ENCODE peak calls at places on chromosomes 3 and 15, in four cellular contexts. Y, H, L and V are unnamed samples.

GRCh38 chr3:90011136-90011535 is 903.7 kb downstream of the EPHA3 start:
- DNase-seq in Y (no peak), L (no peak), H (no peak), V (no peak)

GRCh38 chr3:67077656-67078055 is 79.5 kb downstream of the KBTBD8 start:
- DNase-seq in Y (no peak), L (no peak), H (no peak), V (no peak)

GRCh38 chr3:114350690-114351089 is 56.9 kb downstream of the TIGIT start:
- DNase-seq in Y (no peak), L (no peak), H (no peak), V (no peak)

GRCh38 chr15:100627789-100628395 is 25.5 kb downstream of the ASB7 start:
- DNase-seq in Y (peak; percentile 17), L (peak; percentile 21), H (peak; percentile 75), V (peak; percentile 73)

GRCh38 chr3:114478806-114479205 is 185.0 kb downstream of the TIGIT start:
- DNase-seq in L (no peak), H (no peak), Y (no peak), V (no peak)

GRCh38 chr3:149816986-149817385 is 4.0 kb downstream of the RNF13 start:
- DNase-seq in Y (no peak), L (no peak), H (peak; percentile 14), V (peak; percentile 34)

GRCh38 chr3:1960506-1960905 is 138.2 kb upstream of the CNTN4 start:
- DNase-seq in Y (no peak), L (no peak), H (no peak), V (no peak)

GRCh38 chr15:90558182-90558581 is 28.5 kb downstream of the CRTC3 start:
- DNase-seq in H (peak; percentile 57), L (no peak), Y (no peak), V (no peak)

GRCh38 chr3:102505542-102505941 is 70.7 kb downstream of the ZPLD1 start:
- DNase-seq in H (no peak), Y (no peak), L (no peak), V (no peak)

GRCh38 chr15:34904527-34904926 is 65.0 kb downstream of the AQR start:
- DNase-seq in H (no peak), L (no peak), Y (no peak), V (no peak)

GRCh38 chr3:31573460-31573779 is 40.7 kb downstream of the STT3B start:
- DNase-seq in Y (no peak), L (no peak), H (no peak), V (no peak)

GRCh38 chr3:194339356-194339755 is 11.8 kb downstream of the CPN2 start:
- DNase-seq in H (no peak), L (no peak), Y (no peak), V (no peak)

GRCh38 chr3:126424039-126424717 is 29.5 kb downstream of the CFAP100 start:
- DNase-seq in L (no peak), H (no peak), Y (no peak), V (no peak)

GRCh38 chr3:64685331-64685799 is 2.4 kb downstream of the ADAMTS9 start:
- DNase-seq in Y (no peak), L (no peak), H (peak; percentile 40), V (no peak)

GRCh38 chr3:100136921-100137320 is 22.6 kb upstream of the FILIP1L start:
- DNase-seq in Y (no peak), L (no peak), H (peak; percentile 24), V (no peak)

GRCh38 chr15:98232761-98233160 is 272.3 kb downstream of the ARRDC4 start:
- DNase-seq in H (no peak), Y (no peak), L (no peak), V (no peak)

GRCh38 chr3:67640023-67640660 is 14.3 kb downstream of the SUCLG2 start:
- DNase-seq in L (no peak), Y (no peak), H (no peak), V (no peak)

GRCh38 chr3:136659253-136659652 is 92.9 kb downstream of the STAG1 start:
- DNase-seq in Y (no peak), H (no peak), L (no peak), V (no peak)

GRCh38 chr3:53075743-53076140 is 29.9 kb upstream of the SFMBT1 start:
- DNase-seq in L (no peak), Y (no peak), H (no peak), V (no peak)